ENCODE peak calls at places on chromosome 11, in six cellular contexts. R, Z, L, O, P and B are unnamed samples.

GRCh38 chr11:59259867-59260475 is 47.2 kb upstream of the MPEG1 start:
- DNase-seq in Z (no peak), R (no peak), O (no peak), L (no peak), P (no peak), B (no peak)

GRCh38 chr11:128482092-128482491 is 105.3 kb downstream of the ETS1 start:
- DNase-seq in R (no peak), P (no peak), Z (no peak), O (no peak), L (no peak), B (no peak)

GRCh38 chr11:74142624-74143023 is 28.2 kb downstream of the C2CD3 start:
- DNase-seq in P (no peak), Z (no peak), O (no peak), R (no peak), L (no peak), B (no peak)

GRCh38 chr11:116312560-116313340 is 460.0 kb downstream of the BUD13 start:
- DNase-seq in R (no peak), Z (peak), O (no peak), P (no peak), L (no peak), B (no peak)

GRCh38 chr11:64176751-64177150 is 9.2 kb upstream of the STIP1 start:
- DNase-seq in Z (no peak), R (no peak), O (no peak), L (no peak), P (no peak), B (no peak)

GRCh38 chr11:124922831-124923230 is 3.8 kb downstream of the HEPN1 start:
- DNase-seq in Z (no peak), L (no peak), O (no peak), R (no peak), P (no peak), B (no peak)

GRCh38 chr11:111612211-111612610 is 10.0 kb downstream of the SIK2 start:
- DNase-seq in O (no peak), P (no peak), L (no peak), Z (no peak), R (no peak), B (no peak)

GRCh38 chr11:12499071-12499470 is 121.7 kb downstream of the PARVA start:
- DNase-seq in L (no peak), Z (peak), P (no peak), R (no peak), O (no peak), B (peak)

GRCh38 chr11:47083913-47084312 is 92.8 kb downstream of the ARFGAP2 start:
- DNase-seq in P (no peak), R (no peak), O (peak), L (no peak), Z (no peak), B (no peak)

GRCh38 chr11:105609341-105609781 is 512 bp upstream of the GRIA4 start:
- DNase-seq in L (peak), O (no peak), P (peak), Z (peak), R (peak), B (peak)

GRCh38 chr11:46914363-46914762 is 4.0 kb downstream of the LRP4 start:
- DNase-seq in Z (no peak), P (no peak), L (no peak), O (no peak), R (no peak), B (no peak)

GRCh38 chr11:64649304-64649703 is 58.3 kb downstream of the SLC22A12 start:
- DNase-seq in O (no peak), P (peak), Z (peak), R (peak), L (peak), B (peak)

GRCh38 chr11:93840981-93841380 is 9.4 kb downstream of the VSTM5 start:
- DNase-seq in L (no peak), P (no peak), Z (no peak), R (no peak), O (no peak), B (no peak)

GRCh38 chr11:117843666-117844484 is 19.3 kb upstream of the FXYD2 start:
- DNase-seq in L (peak), P (no peak), R (peak), Z (peak), O (no peak), B (peak)

GRCh38 chr11:33531743-33532181 is 168.9 kb downstream of the C11orf91 start:
- DNase-seq in R (no peak), P (no peak), L (no peak), O (no peak), Z (no peak), B (no peak)

GRCh38 chr11:44690651-44691050 is 36.1 kb upstream of the TSPAN18 start:
- DNase-seq in P (no peak), Z (no peak), O (no peak), R (no peak), L (no peak), B (no peak)

GRCh38 chr11:3104961-3105790 is 48.0 kb upstream of the CARS1 start:
- DNase-seq in P (no peak), R (no peak), Z (no peak), O (no peak), L (no peak), B (no peak)

GRCh38 chr11:68343761-68344256 is 31.4 kb downstream of the LRP5 start:
- DNase-seq in R (peak), O (no peak), L (no peak), Z (no peak), P (peak), B (no peak)

DNA sequence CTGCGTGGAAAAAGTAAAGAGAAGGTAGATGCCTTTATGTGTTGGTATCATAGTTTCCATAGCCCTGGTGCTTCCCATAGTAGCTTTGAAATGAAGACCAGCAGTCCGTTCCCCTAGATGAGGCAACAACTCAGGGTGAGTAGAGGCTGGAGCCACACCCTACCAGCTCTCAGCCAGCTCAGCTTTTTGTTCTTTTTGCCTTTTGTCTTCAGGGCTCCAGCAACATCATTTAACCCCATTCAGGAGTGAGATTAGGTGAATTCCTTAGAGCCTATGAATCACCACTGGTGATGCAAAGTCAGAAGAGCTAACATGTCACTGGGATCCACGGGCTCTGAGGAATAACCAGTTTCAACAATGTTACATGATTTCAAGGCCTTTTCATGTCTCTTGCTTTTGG is 14.0 kb upstream of the SESN3 start:
- DNase-seq in O (no peak), L (no peak), R (no peak), P (no peak), Z (no peak), B (no peak)
- TF ChIP-seq JUND in O (no peak), L (no peak), R (no peak), P (no peak), Z (peak), B (no peak)

GRCh38 chr11:107706531-107706930 is 5.3 kb downstream of the SLN start:
- DNase-seq in R (no peak), P (no peak), Z (no peak), L (no peak), O (no peak), B (no peak)
- TF ChIP-seq JUND in R (no peak), P (no peak), Z (no peak), L (no peak), O (no peak), B (no peak)

DNA sequence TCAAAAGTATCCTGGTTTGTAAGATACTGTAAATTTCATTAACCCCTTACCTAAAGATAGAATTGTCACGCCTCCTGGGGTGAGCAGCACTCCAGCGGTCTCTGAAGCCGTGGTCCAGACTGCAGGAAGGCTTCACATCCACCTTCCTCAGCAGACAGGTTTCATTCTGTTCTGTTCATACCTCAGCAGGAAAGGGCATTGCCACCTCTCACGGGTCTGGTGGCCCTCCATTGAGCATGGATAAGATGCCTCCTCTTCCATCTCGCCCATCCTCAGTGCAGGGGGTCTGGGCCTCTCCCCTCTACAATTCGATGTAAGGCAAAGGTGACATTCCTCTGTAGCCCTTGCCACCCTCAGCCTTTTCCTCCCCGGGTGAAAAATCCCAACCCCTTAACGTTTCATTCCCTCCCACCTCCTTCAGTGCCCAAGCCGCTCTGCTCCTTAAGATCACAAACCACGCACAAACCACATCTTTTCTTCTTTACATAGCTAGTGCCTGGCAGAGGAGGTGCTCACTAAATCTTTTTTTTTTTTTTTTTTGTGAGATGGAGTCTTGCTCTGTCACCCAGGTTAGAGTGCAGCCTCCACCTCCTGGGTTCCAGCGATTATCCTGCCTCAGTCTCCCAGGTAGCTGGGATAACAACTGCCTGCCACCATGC is 28.5 kb downstream of the RPUSD4 start:
- DNase-seq in Z (no peak), L (no peak), R (no peak), O (no peak), P (no peak), B (no peak)
- TF ChIP-seq JUND in Z (no peak), L (no peak), R (no peak), O (no peak), P (no peak), B (no peak)

DNA sequence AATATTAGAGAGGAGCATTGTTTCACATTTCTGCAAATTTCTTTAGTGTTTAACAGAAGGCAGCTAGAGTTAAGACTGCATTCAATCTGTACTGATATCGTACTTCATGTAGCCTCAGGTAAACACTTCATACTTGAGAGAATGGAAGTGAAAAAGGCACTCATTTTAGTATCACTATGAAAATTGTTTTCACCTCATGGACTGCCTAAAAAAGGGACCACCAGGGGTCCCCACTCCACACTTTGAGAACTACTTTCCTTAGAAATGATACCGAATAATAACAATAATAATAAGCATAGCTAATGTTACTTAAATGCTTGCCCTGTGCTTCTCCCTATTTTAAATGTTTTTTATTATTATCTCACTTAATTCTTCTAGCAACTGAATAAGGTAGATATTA is 95.1 kb downstream of the BLID start:
- DNase-seq in O (no peak), Z (no peak), P (no peak), R (no peak), L (no peak), B (no peak)
- TF ChIP-seq JUND in O (no peak), Z (no peak), P (no peak), R (no peak), L (no peak), B (no peak)

DNA sequence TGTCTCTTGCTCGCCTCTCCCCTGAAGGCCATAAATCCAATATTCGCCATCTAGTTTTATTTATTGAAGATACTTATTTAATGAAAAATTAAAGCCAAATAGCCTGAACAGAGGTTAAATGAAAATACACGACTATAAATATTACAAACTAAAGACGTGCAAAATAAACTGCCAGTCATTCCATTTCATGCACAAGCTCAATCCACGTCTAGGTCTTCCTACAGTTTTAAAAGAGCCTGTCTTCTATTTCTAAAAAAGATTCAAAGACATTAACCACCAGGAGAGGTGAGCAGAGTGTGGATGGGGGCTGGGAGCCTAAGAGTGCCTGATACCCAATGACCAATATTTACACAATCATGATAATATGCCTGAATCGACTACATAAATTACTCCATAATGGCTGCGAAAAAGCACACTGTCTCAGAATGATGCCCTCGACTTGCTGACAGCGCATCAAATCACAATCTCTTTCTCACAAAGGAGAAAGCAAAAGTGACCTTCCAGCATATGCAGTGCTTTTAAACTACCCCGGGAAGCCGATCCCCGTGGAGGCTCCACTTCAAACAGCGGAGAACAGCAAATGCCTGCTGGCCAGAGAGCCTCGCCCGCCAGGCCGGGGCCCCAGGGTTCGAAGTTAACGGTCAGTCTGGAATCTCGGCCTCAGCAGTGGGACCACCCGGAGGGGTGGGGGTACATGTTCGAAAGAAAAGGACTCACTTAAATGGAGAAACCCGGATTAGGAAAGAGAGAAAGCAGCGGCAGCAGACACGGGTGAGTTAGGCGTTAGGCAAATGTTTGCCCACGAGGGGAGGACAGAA is 1.7 kb downstream of the FCHSD2 start:
- DNase-seq in R (no peak), L (no peak), O (no peak), Z (peak), P (no peak), B (peak)
- TF ChIP-seq JUND in R (no peak), L (no peak), O (no peak), Z (no peak), P (no peak), B (no peak)

GRCh38 chr11:76587810-76588454 is 82.6 kb downstream of the LRRC32 start:
- DNase-seq in O (no peak), L (no peak), Z (no peak), R (no peak), P (no peak), B (no peak)

GRCh38 chr11:76590631-76590950 is 80.0 kb downstream of the LRRC32 start:
- DNase-seq in P (no peak), O (no peak), L (no peak), Z (no peak), R (no peak), B (no peak)

GRCh38 chr11:76589477-76589876 is 81.1 kb downstream of the LRRC32 start:
- DNase-seq in Z (no peak), P (no peak), L (no peak), O (no peak), R (no peak), B (no peak)

GRCh38 chr11:76589945-76590630 is 80.5 kb downstream of the LRRC32 start:
- DNase-seq in Z (no peak), L (no peak), P (no peak), O (no peak), R (no peak), B (no peak)

GRCh38 chr11:76588455-76589325 is 81.9 kb downstream of the LRRC32 start:
- DNase-seq in P (no peak), Z (no peak), R (no peak), O (no peak), L (no peak), B (no peak)
- TF ChIP-seq JUND in P (no peak), Z (no peak), R (no peak), O (no peak), L (no peak), B (no peak)

GRCh38 chr11:61011950-61012830 is 40.7 kb downstream of the CD6 start:
- DNase-seq in Z (no peak), R (no peak), L (no peak), O (no peak), P (no peak), B (no peak)
- TF ChIP-seq JUND in Z (no peak), R (no peak), L (no peak), O (no peak), P (no peak), B (no peak)

GRCh38 chr11:88604255-88604654 is 266.7 kb upstream of the CTSC start:
- DNase-seq in L (no peak), R (no peak), Z (no peak), O (no peak), P (no peak), B (no peak)
- TF ChIP-seq JUND in L (no peak), R (no peak), Z (no peak), O (no peak), P (no peak), B (no peak)

GRCh38 chr11:36566407-36567053 is 1.3 kb upstream of the RAG1 start:
- DNase-seq in L (no peak), Z (no peak), R (no peak), O (no peak), P (no peak), B (no peak)

GRCh38 chr11:36567684-36568083 is at the start of gene RAG1:
- DNase-seq in O (no peak), P (no peak), Z (no peak), L (no peak), R (no peak), B (no peak)

GRCh38 chr11:36565033-36565610 is 2.7 kb upstream of the RAG1 start:
- DNase-seq in Z (no peak), L (no peak), R (no peak), P (no peak), O (no peak), B (no peak)

GRCh38 chr11:36569095-36569494 is 1.3 kb downstream of the RAG1 start:
- DNase-seq in Z (no peak), O (no peak), L (no peak), P (no peak), R (no peak), B (no peak)

GRCh38 chr11:36564376-36565032 is 3.3 kb upstream of the RAG1 start:
- DNase-seq in L (peak), O (peak), P (peak), Z (peak), R (peak), B (peak)
- TF ChIP-seq JUND in L (no peak), O (no peak), P (no peak), Z (no peak), R (no peak), B (no peak)